ENCODE peak calls at places on chromosomes 16 and 17, in seven cellular contexts. B is AG09309, X is cardiac fibroblast, C is colonic mucosa, U is HFF-Myc, R is nephron progenitor cell, H is AG04450. S is an unnamed sample.

GRCh38 chr17:63997341-63998048 is 656 bp upstream of the PRR29 start:
- DNase-seq in R (no peak), U (no peak), H (no peak), B (no peak), C (no peak), X (no peak), S (peak)

GRCh38 chr17:58315281-58315711 is 13.3 kb downstream of the TSPOAP1 start:
- DNase-seq in X (no peak), H (no peak), R (no peak), B (no peak), C (no peak), U (no peak), S (no peak)

GRCh38 chr17:75032896-75033294 is 13.9 kb downstream of the ATP5PD start:
- DNase-seq in X (peak), R (no peak), B (no peak), C (peak), U (no peak), H (no peak), S (peak)

GRCh38 chr17:65131946-65132345 is 5.2 kb upstream of the RGS9 start:
- DNase-seq in X (peak), B (peak), U (peak), C (no peak), H (peak), R (no peak), S (no peak)

GRCh38 chr16:77273-77806 is 685 bp upstream of the MPG start:
- DNase-seq in H (no peak), X (peak), U (no peak), R (peak), B (no peak), C (peak), S (peak)

GRCh38 chr17:62824290-62825135 is 16.4 kb upstream of the MARCHF10 start:
- DNase-seq in U (peak), H (peak), B (peak), R (no peak), X (peak), C (no peak), S (no peak)

GRCh38 chr16:11737678-11738077 is 5.0 kb downstream of the TXNDC11 start:
- DNase-seq in C (no peak), H (no peak), R (no peak), B (no peak), U (no peak), X (no peak), S (no peak)

GRCh38 chr17:9987779-9988585 is 82.9 kb upstream of the RCVRN start:
- DNase-seq in R (peak), X (peak), H (no peak), B (no peak), C (peak), U (no peak), S (peak)

GRCh38 chr17:39213852-39214251 is 11.9 kb downstream of the STAC2 start:
- DNase-seq in R (no peak), H (no peak), C (no peak), U (no peak), X (peak), B (no peak), S (no peak)

GRCh38 chr17:17681744-17682292 is 560 bp downstream of the RAI1 start:
- DNase-seq in R (peak), X (no peak), U (no peak), B (no peak), H (no peak), C (peak), S (peak)

GRCh38 chr17:41870627-41871026 is 5.4 kb upstream of the KLHL11 start:
- DNase-seq in B (no peak), X (peak), R (no peak), H (no peak), U (no peak), C (no peak), S (peak)

GRCh38 chr16:60127196-60127595 is 1393.1 kb upstream of the GOT2 start:
- DNase-seq in C (no peak), X (no peak), H (no peak), U (no peak), R (no peak), B (no peak), S (no peak)

GRCh38 chr16:590165-590874 is 454 bp downstream of the RAB40C start:
- DNase-seq in X (peak), U (no peak), R (no peak), C (no peak), H (no peak), B (no peak), S (no peak)

GRCh38 chr16:4404967-4405696 is 11.3 kb downstream of the CORO7 start:
- DNase-seq in R (no peak), U (no peak), B (no peak), X (no peak), H (no peak), C (no peak), S (peak)

GRCh38 chr17:67478266-67479118 is 101.4 kb downstream of the PITPNC1 start:
- DNase-seq in H (no peak), B (no peak), R (no peak), X (no peak), C (no peak), U (no peak), S (no peak)

GRCh38 chr16:86571197-86571915 is 4.7 kb downstream of the FOXC2 start:
- DNase-seq in B (no peak), U (no peak), H (no peak), C (no peak), R (no peak), X (peak), S (no peak)

GRCh38 chr16:17070882-17071592 is 399.7 kb downstream of the XYLT1 start:
- DNase-seq in X (no peak), R (peak), H (no peak), B (no peak), C (peak), U (no peak), S (no peak)

GRCh38 chr17:6107791-6108190 is 37.6 kb downstream of the WSCD1 start:
- DNase-seq in X (no peak), R (no peak), H (no peak), C (no peak), B (no peak), U (no peak), S (no peak)

GRCh38 chr16:29978081-29978480 is 4.4 kb downstream of the TAOK2 start:
- DNase-seq in X (no peak), H (no peak), B (no peak), R (no peak), U (no peak), C (no peak), S (no peak)

GRCh38 chr16:29975134-29975538 is 1.5 kb downstream of the TAOK2 start:
- DNase-seq in X (no peak), H (no peak), B (no peak), U (no peak), C (no peak), R (no peak), S (no peak)

GRCh38 chr16:29977063-29977462 is 3.4 kb downstream of the TAOK2 start:
- DNase-seq in C (no peak), B (no peak), H (no peak), U (no peak), R (no peak), X (no peak), S (peak)

GRCh38 chr16:29974291-29975133 is 844 bp downstream of the TAOK2 start:
- DNase-seq in H (no peak), B (no peak), X (peak), U (no peak), R (no peak), C (no peak), S (peak)

GRCh38 chr16:29975811-29976511 is 2.3 kb downstream of the TAOK2 start:
- DNase-seq in C (no peak), H (no peak), B (no peak), U (no peak), X (no peak), R (no peak), S (peak)
- TF ChIP-seq CTCF in C (no peak), H (no peak), B (no peak), U (no peak), X (no peak), R (no peak), S (no peak)

GRCh38 chr16:57628008-57628781 is at the start of gene ADGRG1:
- DNase-seq in X (peak), U (peak), H (peak), C (peak), B (peak), R (peak), S (peak)
- TF ChIP-seq CTCF in X (no peak), U (peak), H (no peak), C (no peak), B (no peak), R (no peak), S (peak)

DNA sequence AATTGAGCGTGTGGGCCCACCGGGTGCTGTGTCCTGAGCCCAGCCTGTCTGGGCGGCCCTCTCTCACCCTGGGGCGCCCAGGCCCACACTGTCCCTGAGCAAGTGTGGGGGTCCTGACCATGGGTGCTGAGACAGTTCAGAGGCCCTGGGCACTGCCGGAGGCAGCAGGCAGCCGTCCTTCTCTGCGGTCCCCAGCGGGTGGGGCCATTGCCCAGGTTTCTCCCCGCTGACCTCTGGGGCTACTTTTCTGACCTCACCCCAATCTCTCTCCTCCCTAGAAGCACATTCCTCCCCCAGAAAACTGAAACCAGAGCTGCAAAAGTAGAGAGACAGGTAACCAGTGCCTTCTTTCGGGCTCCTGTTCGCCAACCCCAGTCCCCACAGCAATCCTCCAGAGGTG is 36.0 kb upstream of the PVALEF start:
- DNase-seq in R (no peak), X (no peak), U (no peak), H (no peak), B (no peak), C (no peak), S (no peak)
- TF ChIP-seq CTCF in R (no peak), X (no peak), U (no peak), H (no peak), B (peak), C (no peak), S (no peak)

DNA sequence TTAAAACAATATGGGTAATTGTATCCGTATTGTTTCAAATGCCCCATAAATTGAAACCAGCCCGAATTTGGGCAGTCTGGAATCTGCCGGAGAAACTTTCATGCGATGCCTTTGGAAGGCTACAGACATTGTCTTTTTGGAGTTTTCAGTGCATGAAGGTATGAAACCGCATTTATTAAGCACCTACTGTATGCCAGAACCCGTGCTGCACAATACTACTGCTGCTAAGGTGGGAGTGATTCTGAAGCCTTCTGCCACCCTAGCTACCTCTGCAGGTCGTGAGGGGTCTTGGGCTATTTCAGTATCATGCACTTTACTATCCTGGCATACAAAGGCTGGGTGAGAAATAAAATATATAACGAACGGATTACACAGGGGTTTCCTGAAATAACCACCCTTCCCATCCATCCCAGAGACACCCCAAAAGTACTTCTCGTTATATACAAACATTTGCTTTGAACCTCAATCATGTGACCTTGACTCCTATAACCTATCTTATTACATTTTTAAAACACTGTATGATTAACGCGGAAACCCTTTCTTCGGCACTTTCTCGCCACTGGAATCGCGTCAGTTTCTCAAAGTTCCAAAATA is 1.0 kb upstream of the MSI2 start:
- DNase-seq in H (no peak), C (no peak), X (no peak), B (no peak), U (no peak), R (no peak), S (no peak)
- TF ChIP-seq CTCF in H (no peak), C (no peak), X (no peak), B (no peak), U (no peak), R (no peak), S (no peak)

DNA sequence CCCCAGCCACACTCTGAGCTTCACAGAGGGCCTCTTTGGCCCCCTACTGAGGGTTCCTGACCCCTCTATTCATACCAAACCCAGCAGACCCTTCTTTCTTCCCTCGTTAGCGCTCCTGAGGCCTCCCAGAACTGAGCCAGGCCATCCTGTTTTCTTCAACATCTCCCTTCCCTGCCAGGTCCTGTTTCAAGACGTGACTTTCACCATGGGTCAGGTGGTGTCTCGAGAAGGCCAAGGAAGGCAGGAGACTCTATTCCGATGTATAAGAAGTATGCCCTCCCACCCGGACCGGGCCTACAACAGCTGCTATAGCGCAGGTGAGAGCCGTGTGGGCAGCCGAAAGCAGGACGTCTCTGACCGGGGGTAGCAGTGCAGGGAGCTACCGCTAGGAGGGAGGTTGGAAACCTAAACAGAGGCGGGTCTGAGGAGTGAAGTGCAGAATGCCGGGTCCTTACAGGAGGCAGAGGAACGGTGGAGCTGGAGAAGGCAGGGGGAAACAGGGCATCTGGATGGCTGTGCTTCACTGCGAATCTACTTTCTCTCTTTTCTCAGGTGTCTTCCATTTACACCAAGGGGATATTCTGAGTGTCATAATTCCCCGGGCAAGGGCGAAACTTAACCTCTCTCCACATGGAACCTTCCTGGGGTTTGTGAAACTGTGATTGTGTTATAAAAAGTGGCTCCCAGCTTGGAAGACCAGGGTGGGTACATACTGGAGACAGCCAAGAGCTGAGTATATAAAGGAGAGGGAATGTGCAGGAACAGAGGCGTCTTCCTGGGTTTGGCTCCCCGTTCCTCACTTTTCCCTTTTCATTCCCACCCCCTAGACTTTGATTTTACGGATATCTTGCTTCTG is 1.3 kb upstream of the SENP3 start:
- DNase-seq in R (peak), B (no peak), U (no peak), C (peak), H (no peak), X (peak), S (peak)
- TF ChIP-seq CTCF in R (peak), B (peak), U (peak), C (peak), H (peak), X (peak), S (peak)

GRCh38 chr17:29933379-29933778 is 3.4 kb upstream of the SSH2 start:
- DNase-seq in C (no peak), X (peak), U (peak), B (no peak), H (no peak), R (no peak), S (no peak)
- TF ChIP-seq CTCF in C (no peak), X (peak), U (peak), B (peak), H (peak), R (no peak), S (no peak)

GRCh38 chr16:51813609-51814008 is 662.5 kb upstream of the SALL1 start:
- DNase-seq in X (no peak), B (no peak), R (no peak), C (no peak), U (no peak), H (no peak), S (no peak)
- TF ChIP-seq CTCF in X (no peak), B (no peak), R (no peak), C (no peak), U (peak), H (peak), S (no peak)

GRCh38 chr17:79212150-79213087 is 137.8 kb downstream of the ENGASE start:
- DNase-seq in R (no peak), U (no peak), C (no peak), X (no peak), B (no peak), H (no peak), S (no peak)
- TF ChIP-seq CTCF in R (no peak), U (no peak), C (no peak), X (no peak), B (no peak), H (no peak), S (no peak)